ENCODE peak calls at places on chromosome 6, in five cellular contexts. E, U, C, J and G are unnamed samples.

GRCh38 chr6:18823782-18824386 is 436.7 kb downstream of the RNF144B start:
- DNase-seq in C (peak), J (no peak), E (no peak), U (peak), G (no peak)

GRCh38 chr6:19536838-19537237 is 300.3 kb upstream of the ID4 start:
- DNase-seq in E (no peak), U (no peak), J (no peak), C (no peak), G (no peak)

GRCh38 chr6:27908017-27908416 is 4.2 kb downstream of the OR2B2 start:
- DNase-seq in C (no peak), J (no peak), E (no peak), U (no peak), G (no peak)

GRCh38 chr6:4055420-4056041 is 23.4 kb downstream of the FAM217A start:
- DNase-seq in U (peak), E (peak), J (peak), C (peak), G (peak)

GRCh38 chr6:144989319-144990099 is 704.4 kb downstream of the UTRN start:
- DNase-seq in E (no peak), C (no peak), U (no peak), J (no peak), G (no peak)

GRCh38 chr6:52641826-52642225 is 29.1 kb upstream of the TMEM14A start:
- DNase-seq in E (no peak), J (no peak), C (no peak), U (no peak), G (no peak)

GRCh38 chr6:131744432-131744831 is 33.6 kb upstream of the CTAGE9 start:
- DNase-seq in U (no peak), E (no peak), C (no peak), J (no peak), G (no peak)

GRCh38 chr6:47200536-47201334 is 109.0 kb downstream of the TNFRSF21 start:
- DNase-seq in C (no peak), U (no peak), J (no peak), E (no peak), G (no peak)

GRCh38 chr6:114690625-114691024 is 347.8 kb upstream of the HS3ST5 start:
- DNase-seq in E (no peak), U (no peak), J (no peak), C (no peak), G (no peak)

GRCh38 chr6:513961-514360 is 122.4 kb downstream of the IRF4 start:
- DNase-seq in E (no peak), C (no peak), J (no peak), U (no peak), G (no peak)

GRCh38 chr6:148317051-148317450 is 25.6 kb upstream of the SASH1 start:
- DNase-seq in U (no peak), E (no peak), C (no peak), J (no peak), G (no peak)

GRCh38 chr6:90314516-90314915 is 17.9 kb upstream of the BACH2 start:
- DNase-seq in J (no peak), U (no peak), E (no peak), C (no peak), G (no peak)

GRCh38 chr6:148528292-148528691 is 185.7 kb downstream of the SASH1 start:
- DNase-seq in U (no peak), C (no peak), E (no peak), J (no peak), G (no peak)

GRCh38 chr6:105449756-105450390 is 47.0 kb upstream of the PREP start:
- DNase-seq in U (no peak), C (no peak), E (no peak), J (no peak), G (no peak)

GRCh38 chr6:111441678-111442243 is 41.3 kb downstream of the REV3L start:
- DNase-seq in C (no peak), U (no peak), E (no peak), J (no peak), G (no peak)

GRCh38 chr6:108027594-108027993 is 46.9 kb downstream of the OSTM1 start:
- DNase-seq in C (peak), J (no peak), E (no peak), U (peak), G (no peak)

GRCh38 chr6:157264701-157265100 is 58.6 kb downstream of the TMEM242 start:
- DNase-seq in J (no peak), U (no peak), C (no peak), E (no peak), G (no peak)

GRCh38 chr6:158852312-158853071 is 33.3 kb upstream of the EZR start:
- DNase-seq in C (no peak), J (no peak), U (no peak), E (no peak), G (no peak)

GRCh38 chr6:38719358-38719757 is 4.2 kb downstream of the DNAH8 start:
- DNase-seq in J (no peak), U (no peak), E (no peak), C (no peak), G (no peak)

GRCh38 chr6:37483917-37484785 is 15.5 kb downstream of the CCDC167 start:
- DNase-seq in J (no peak), C (peak), E (peak), U (peak), G (no peak)

GRCh38 chr6:117371492-117371891 is 54.2 kb downstream of the ROS1 start:
- DNase-seq in C (no peak), U (no peak), J (no peak), E (no peak), G (no peak)

DNA sequence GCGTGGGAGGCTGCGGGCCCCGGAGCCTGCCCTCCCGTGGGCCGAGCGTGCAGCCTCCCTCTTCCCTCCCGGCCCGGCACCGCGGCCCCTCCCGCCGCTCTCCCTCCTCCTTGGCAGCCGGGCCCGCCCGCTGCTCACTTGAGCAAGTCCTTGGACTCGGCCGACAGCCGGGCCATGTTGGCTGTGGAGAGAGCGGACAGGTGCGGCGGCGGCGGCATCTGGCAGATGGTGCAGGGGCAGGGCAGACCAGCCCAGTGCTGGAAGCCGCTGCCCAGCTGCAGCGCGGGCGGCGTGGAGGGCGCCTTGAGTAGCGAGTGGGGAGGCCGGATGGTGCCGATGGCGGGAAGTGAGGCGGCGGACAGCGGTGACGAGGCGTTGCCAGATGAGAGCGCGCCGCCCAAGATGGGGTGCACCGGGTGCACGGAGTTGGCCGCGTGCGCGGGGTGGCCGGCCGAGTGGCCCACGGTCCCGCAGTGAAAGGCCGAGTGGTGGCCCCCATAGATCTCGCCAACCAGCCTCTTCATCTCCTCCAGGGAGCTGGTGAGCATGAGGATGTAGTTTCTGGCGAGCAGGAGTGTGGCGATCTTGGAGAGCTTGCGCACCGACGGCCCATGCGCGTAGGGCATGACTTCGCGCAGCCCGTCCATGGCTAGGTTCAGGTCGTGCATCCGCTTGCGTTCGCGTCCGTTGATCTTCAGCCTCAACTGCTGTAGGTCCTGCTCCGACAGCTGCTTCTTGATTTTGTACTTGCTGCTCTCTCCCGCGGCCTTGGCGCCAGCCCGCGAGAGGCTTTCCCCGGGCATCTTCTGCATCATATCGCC is 766 bp downstream of the OLIG3 start:
- DNase-seq in C (no peak), J (no peak), U (no peak), E (no peak), G (no peak)
- H3K4me3 ChIP-seq in C (no peak), J (no peak), U (no peak), E (no peak), G (no peak)

DNA sequence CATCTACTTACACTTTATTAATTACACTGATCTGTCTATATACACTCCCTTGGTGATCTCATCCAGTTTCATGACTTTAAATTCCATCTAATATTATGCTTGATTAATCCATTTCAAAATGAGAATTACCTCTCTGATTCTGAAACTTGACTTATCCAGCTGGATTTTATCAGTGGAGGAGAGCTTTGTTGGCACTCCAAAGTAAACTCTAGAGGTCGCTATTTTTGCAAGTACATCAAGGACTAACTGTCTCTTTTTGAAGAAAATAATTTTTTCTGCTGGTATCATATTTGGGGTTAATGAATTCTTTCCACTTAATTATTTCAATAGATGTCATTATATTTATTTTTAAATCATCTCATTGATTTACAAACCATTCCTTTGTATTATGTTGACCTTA is 630.3 kb upstream of the MAN1A1 start:
- DNase-seq in C (peak), J (no peak), E (no peak), U (peak), G (no peak)
- TF ChIP-seq CTCF in C (no peak), J (no peak), E (no peak), U (peak), G (no peak)

GRCh38 chr6:36243562-36244212 is 26.2 kb upstream of the PNPLA1 start:
- DNase-seq in J (no peak), U (no peak), C (no peak), E (no peak), G (no peak)
- H3K4me3 ChIP-seq in J (no peak), U (no peak), C (no peak), E (no peak), G (no peak)

GRCh38 chr6:149699150-149699549 is 18.8 kb downstream of the LATS1 start:
- DNase-seq in E (no peak), C (peak), J (no peak), U (no peak), G (no peak)
- TF ChIP-seq CTCF in E (no peak), C (no peak), J (no peak), U (no peak), G (no peak)